ENCODE peak calls at places on chromosomes 5 and 9, in ten cellular contexts. T is HCT116, J is GM12878, Y is spleen, P is uterus, I is body of pancreas, F is IMR-90, R is tibial nerve, M is HepG2, E is sigmoid colon. L is an unnamed sample.

GRCh38 chr5:54007822-54008777 is 302.3 kb downstream of the ARL15 start:
- DNase-seq in T (no peak), J (no peak), Y (no peak), P (no peak), I (peak; percentile 11), F (peak; percentile 66), R (no peak), M (peak; percentile 89), E (no peak), L (no peak)

GRCh38 chr5:61409568-61409967 is 77.5 kb downstream of the ZSWIM6 start:
- DNase-seq in T (peak; percentile 79), J (no peak), Y (no peak), P (no peak), I (no peak), F (peak; percentile 96), R (no peak), M (peak; percentile 50), E (no peak), L (no peak)

GRCh38 chr5:68431601-68432337 is 216.2 kb downstream of the PIK3R1 start:
- DNase-seq in T (no peak), J (no peak), Y (no peak), P (no peak), I (no peak), F (no peak), R (no peak), M (no peak), E (no peak), L (no peak)

GRCh38 chr5:157540707-157541451 is 34.7 kb downstream of the ADAM19 start:
- DNase-seq in T (no peak), J (peak; percentile 87), Y (peak; percentile 83), P (peak; percentile 55), I (no peak), F (peak; percentile 84), R (no peak), M (no peak), E (peak; percentile 82), L (peak; percentile 11)

GRCh38 chr9:90526386-90526785 is 116.2 kb downstream of the DIRAS2 start:
- DNase-seq in T (no peak), J (no peak), Y (no peak), P (no peak), I (no peak), F (no peak), R (no peak), M (no peak), E (no peak), L (no peak)

GRCh38 chr5:126777257-126777973 is 479 bp downstream of the LMNB1 start:
- DNase-seq in T (no peak), J (no peak), Y (peak; percentile 95), P (peak; percentile 41), I (peak; percentile 70), F (peak; percentile 61), R (no peak), M (peak; percentile 9), E (peak; percentile 70), L (no peak)

GRCh38 chr5:140250386-140250785 is 52.5 kb downstream of the PFDN1 start:
- DNase-seq in T (no peak), J (no peak), Y (no peak), P (no peak), I (no peak), F (no peak), R (no peak), M (no peak), E (no peak), L (no peak)

GRCh38 chr5:2008851-2009629 is 126.3 kb upstream of the IRX4 start:
- DNase-seq in T (no peak), J (no peak), Y (no peak), P (no peak), I (no peak), F (no peak), R (no peak), M (no peak), E (no peak), L (no peak)

GRCh38 chr9:86413966-86414880 is 60.0 kb upstream of the TUT7 start:
- DNase-seq in T (no peak), J (no peak), Y (no peak), P (no peak), I (no peak), F (peak; percentile 50), R (no peak), M (peak; percentile 25), E (no peak), L (no peak)

GRCh38 chr9:28001096-28001495 is 427.8 kb upstream of the C9orf72 start:
- DNase-seq in T (no peak), J (no peak), Y (no peak), P (no peak), I (no peak), F (no peak), R (no peak), M (no peak), E (no peak), L (no peak)

GRCh38 chr5:148910686-148911361 is 84.4 kb downstream of the ADRB2 start:
- DNase-seq in T (peak; percentile 38), J (no peak), Y (peak; percentile 80), P (no peak), I (no peak), F (peak; percentile 64), R (peak; percentile 17), M (no peak), E (no peak), L (no peak)

GRCh38 chr5:113235884-113236283 is 198.9 kb downstream of the TSSK1B start:
- DNase-seq in T (peak; percentile 62), J (no peak), Y (no peak), P (no peak), I (no peak), F (no peak), R (no peak), M (no peak), E (no peak), L (no peak)

GRCh38 chr5:58462623-58463230 is 2.8 kb upstream of the PLK2 start:
- DNase-seq in T (peak; percentile 61), J (no peak), Y (no peak), P (no peak), I (peak; percentile 40), F (peak; percentile 72), R (no peak), M (peak; percentile 65), E (no peak), L (no peak)

GRCh38 chr5:9596833-9597232 is 33.3 kb downstream of the TAS2R1 start:
- DNase-seq in T (no peak), J (no peak), Y (no peak), P (no peak), I (no peak), F (no peak), R (no peak), M (no peak), E (no peak), L (no peak)
- H3K27me3 ChIP-seq in T (no peaks in the 10 kb centered on the region), J (no peaks in the 10 kb centered on the region), Y (no peaks in the 10 kb centered on the region), P (no peaks in the 10 kb centered on the region), I (no peaks in the 10 kb centered on the region), F (peaks cover 2% of the 10 kb centered on the region), R (no peaks in the 10 kb centered on the region), M (no peaks in the 10 kb centered on the region), E (no peaks in the 10 kb centered on the region), L (no peaks in the 10 kb centered on the region)

GRCh38 chr9:4296217-4296616 is 3.7 kb downstream of the GLIS3 start:
- DNase-seq in T (no peak), J (no peak), Y (no peak), P (no peak), I (no peak), F (no peak), R (no peak), M (no peak), E (no peak), L (no peak)

GRCh38 chr9:4298255-4299005 is 1.4 kb downstream of the GLIS3 start:
- DNase-seq in T (no peak), J (no peak), Y (no peak), P (peak; percentile 34), I (peak; percentile 43), F (peak; percentile 27), R (peak; percentile 18), M (no peak), E (peak; percentile 70), L (no peak)

GRCh38 chr9:4297151-4297794 is 2.6 kb downstream of the GLIS3 start:
- DNase-seq in T (peak; percentile 79), J (no peak), Y (peak; percentile 79), P (peak; percentile 73), I (peak; percentile 77), F (peak; percentile 87), R (peak; percentile 62), M (peak; percentile 57), E (peak; percentile 91), L (peak; percentile 13)

GRCh38 chr9:4299006-4299795 is 667 bp downstream of the GLIS3 start:
- DNase-seq in T (no peak), J (no peak), Y (peak; percentile 76), P (peak; percentile 46), I (peak; percentile 39), F (peak; percentile 50), R (peak; percentile 18), M (no peak), E (peak; percentile 74), L (no peak)

GRCh38 chr9:4297795-4298254 is 2.0 kb downstream of the GLIS3 start:
- DNase-seq in T (no peak), J (no peak), Y (peak; percentile 81), P (peak; percentile 73), I (peak; percentile 71), F (peak; percentile 65), R (peak; percentile 16), M (peak; percentile 39), E (peak; percentile 88), L (no peak)
- TF ChIP-seq POLR2A in T (peak; percentile 35), J (no peak), Y (no peak), P (no peak), I (peak; percentile 49), F (no peak), R (no peak), M (no peak), E (no peak), L (peak; percentile 36)

GRCh38 chr9:132423503-132423902 is 13.5 kb downstream of the CFAP77 start:
- DNase-seq in T (no peak), J (no peak), Y (no peak), P (no peak), I (no peak), F (no peak), R (no peak), M (no peak), E (no peak), L (no peak)
- H3K27me3 ChIP-seq in T (peaks cover 8% of the 10 kb centered on the region), J (peaks cover 3% of the 10 kb centered on the region), Y (peaks cover 88% of the 10 kb centered on the region), P (no peaks in the 10 kb centered on the region), I (no peaks in the 10 kb centered on the region), F (peaks cover 52% of the 10 kb centered on the region), R (no peaks in the 10 kb centered on the region), M (peaks cover 72% of the 10 kb centered on the region), E (peaks cover 86% of the 10 kb centered on the region), L (no peaks in the 10 kb centered on the region)

DNA sequence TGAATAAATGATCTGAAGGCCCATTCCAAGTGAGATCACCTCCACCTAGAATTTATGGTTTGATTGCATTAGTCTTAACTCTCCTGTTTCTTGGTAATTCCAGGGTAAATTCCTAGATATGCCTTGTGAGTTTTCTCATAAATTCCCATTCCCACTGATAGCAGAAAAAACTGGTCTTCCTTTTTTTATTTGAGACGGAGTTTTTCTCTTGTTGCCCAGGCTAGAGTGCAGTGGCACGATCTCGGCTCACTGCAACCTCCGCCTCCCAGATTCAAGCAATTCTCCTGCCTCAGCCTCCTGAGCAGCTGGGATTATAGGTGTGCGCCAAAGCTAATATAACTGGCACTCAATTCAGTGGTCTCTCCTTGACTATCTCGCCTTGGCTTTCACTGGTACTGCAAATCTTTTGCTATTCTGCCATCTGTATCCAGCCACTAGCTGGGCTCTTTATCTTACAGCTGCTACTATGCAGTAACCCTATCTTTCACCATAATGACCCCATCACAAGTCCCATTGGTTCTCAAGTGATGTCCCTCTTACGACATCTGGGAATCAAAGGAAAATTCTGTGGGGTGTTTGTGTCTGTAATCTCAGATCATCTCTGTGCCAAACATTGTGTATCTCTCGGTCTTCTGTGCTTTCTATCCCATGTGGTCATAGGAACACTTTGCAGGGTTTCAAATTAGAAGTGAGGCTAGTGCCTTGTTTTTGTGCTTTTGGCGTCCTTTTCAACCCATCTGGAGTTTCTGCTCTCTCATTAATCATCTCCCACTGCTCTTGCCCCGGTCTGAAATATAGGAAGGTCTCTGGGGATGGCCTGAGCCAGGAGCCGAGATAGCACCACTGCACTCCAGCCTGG is 14.4 kb downstream of the HNRNPK start:
- DNase-seq in T (no peak), J (no peak), Y (no peak), P (no peak), I (no peak), F (peak; percentile 43), R (no peak), M (peak; percentile 73), E (no peak), L (no peak)
- TF ChIP-seq POLR2A in T (no peak), J (peak; percentile 18), Y (no peak), P (no peak), I (no peak), F (no peak), R (no peak), M (peak; percentile 56), E (no peak), L (no peak)

L was measured in esophagus squamous epithelium.